ENCODE peak calls at places on chromosomes 16 and 17, in four cellular contexts. One of them, this sample, is unnamed. For H3K4me1 and H3K9me1, the result is how much of the 10 kb centered on the place peaks cover.

GRCh38 chr17:41691031-41691777 is 2.5 kb downstream of the EIF1 start:
- DNase-seq in endothelial cell of umbilical vein: no peak
- DNase-seq in K562: no peak
- DNase-seq in IMR-90: peak
- DNase-seq in this sample: no peak

GRCh38 chr17:79072544-79072943 is 2.1 kb upstream of the ENGASE start:
- DNase-seq in endothelial cell of umbilical vein: no peak
- DNase-seq in K562: no peak
- DNase-seq in IMR-90: no peak
- DNase-seq in this sample: no peak

GRCh38 chr17:38915639-38915995 is 9.8 kb upstream of the LASP1NB start:
- DNase-seq in endothelial cell of umbilical vein: no peak
- DNase-seq in K562: no peak
- DNase-seq in IMR-90: no peak
- DNase-seq in this sample: no peak

GRCh38 chr17:7745748-7746470 is 28.4 kb downstream of the DNAH2 start:
- DNase-seq in endothelial cell of umbilical vein: peak
- DNase-seq in K562: no peak
- DNase-seq in IMR-90: peak
- DNase-seq in this sample: no peak

GRCh38 chr16:74667215-74667765 is 613 bp upstream of the RFWD3 start:
- DNase-seq in endothelial cell of umbilical vein: peak
- DNase-seq in K562: peak
- DNase-seq in IMR-90: peak
- DNase-seq in this sample: no peak

GRCh38 chr16:75494696-75495601 is at the start of gene CHST6:
- DNase-seq in endothelial cell of umbilical vein: peak
- DNase-seq in K562: peak
- DNase-seq in IMR-90: no peak
- DNase-seq in this sample: no peak

GRCh38 chr16:52545544-52546262 is 1.2 kb downstream of the TOX3 start:
- DNase-seq in endothelial cell of umbilical vein: no peak
- DNase-seq in K562: no peak
- DNase-seq in IMR-90: no peak
- DNase-seq in this sample: no peak

GRCh38 chr17:8004899-8005298 is 2.5 kb downstream of the GUCY2D start:
- DNase-seq in endothelial cell of umbilical vein: no peak
- DNase-seq in K562: no peak
- DNase-seq in IMR-90: peak
- DNase-seq in this sample: no peak

GRCh38 chr16:25264599-25264998 is 7.0 kb upstream of the ZKSCAN2 start:
- DNase-seq in endothelial cell of umbilical vein: peak
- DNase-seq in K562: peak
- DNase-seq in IMR-90: no peak
- DNase-seq in this sample: no peak

GRCh38 chr17:68310141-68310540 is 18.8 kb downstream of the ARSG start:
- DNase-seq in endothelial cell of umbilical vein: no peak
- DNase-seq in K562: peak
- DNase-seq in IMR-90: no peak
- DNase-seq in this sample: no peak

GRCh38 chr17:49516190-49516589 is 21.1 kb downstream of the NGFR start:
- DNase-seq in endothelial cell of umbilical vein: no peak
- DNase-seq in K562: no peak
- DNase-seq in IMR-90: no peak
- DNase-seq in this sample: no peak

GRCh38 chr17:48539177-48539576 is 5.7 kb downstream of the HOXB2 start:
- DNase-seq in endothelial cell of umbilical vein: no peak
- DNase-seq in K562: no peak
- DNase-seq in IMR-90: peak
- DNase-seq in this sample: no peak

GRCh38 chr16:67506468-67506867 is 22.2 kb upstream of the RIPOR1 start:
- DNase-seq in endothelial cell of umbilical vein: no peak
- DNase-seq in K562: no peak
- DNase-seq in IMR-90: no peak
- DNase-seq in this sample: no peak

GRCh38 chr17:46771601-46772012 is 46.9 kb downstream of the WNT3 start:
- DNase-seq in endothelial cell of umbilical vein: no peak
- DNase-seq in K562: peak
- DNase-seq in IMR-90: no peak
- DNase-seq in this sample: no peak

GRCh38 chr16:3542601-3543373 is 34.4 kb downstream of the NLRC3 start:
- DNase-seq in endothelial cell of umbilical vein: peak
- DNase-seq in K562: no peak
- DNase-seq in IMR-90: no peak
- DNase-seq in this sample: no peak

GRCh38 chr17:49677933-49678847 is at the start of gene SPOP:
- DNase-seq in endothelial cell of umbilical vein: peak
- DNase-seq in K562: peak
- DNase-seq in IMR-90: peak
- DNase-seq in this sample: peak

GRCh38 chr16:53132406-53132805 is 77.6 kb downstream of the CHD9 start:
- DNase-seq in endothelial cell of umbilical vein: no peak
- DNase-seq in K562: no peak
- DNase-seq in IMR-90: no peak
- DNase-seq in this sample: no peak

GRCh38 chr16:20383106-20384029 is 21.2 kb downstream of the PDILT start:
- DNase-seq in endothelial cell of umbilical vein: peak
- DNase-seq in K562: peak
- DNase-seq in IMR-90: peak
- DNase-seq in this sample: peak

GRCh38 chr16:27217256-27217655 is 13.9 kb downstream of the KDM8 start:
- DNase-seq in endothelial cell of umbilical vein: no peak
- DNase-seq in K562: peak
- DNase-seq in IMR-90: peak
- DNase-seq in this sample: no peak

GRCh38 chr17:4852504-4853075 is 19.4 kb downstream of the MINK1 start:
- DNase-seq in endothelial cell of umbilical vein: peak
- DNase-seq in K562: peak
- DNase-seq in IMR-90: peak
- DNase-seq in this sample: no peak

GRCh38 chr16:13205352-13205751 is 304.0 kb downstream of the SHISA9 start:
- DNase-seq in endothelial cell of umbilical vein: no peak
- DNase-seq in K562: no peak
- DNase-seq in IMR-90: no peak
- DNase-seq in this sample: no peak

GRCh38 chr17:882827-883585 is 96.6 kb downstream of the NXN start:
- DNase-seq in endothelial cell of umbilical vein: peak
- DNase-seq in K562: no peak
- DNase-seq in IMR-90: peak
- DNase-seq in this sample: no peak

GRCh38 chr17:75681289-75681688 is 14.2 kb downstream of the SAP30BP start:
- DNase-seq in endothelial cell of umbilical vein: no peak
- DNase-seq in K562: no peak
- DNase-seq in IMR-90: peak
- DNase-seq in this sample: no peak

GRCh38 chr16:16029431-16030011 is 80.1 kb downstream of the ABCC1 start:
- DNase-seq in endothelial cell of umbilical vein: peak
- DNase-seq in K562: no peak
- DNase-seq in IMR-90: peak
- DNase-seq in this sample: no peak

GRCh38 chr17:46979023-46979870 is at the start of gene RPRML:
- DNase-seq in endothelial cell of umbilical vein: peak
- DNase-seq in K562: peak
- DNase-seq in IMR-90: no peak
- DNase-seq in this sample: no peak

GRCh38 chr17:79201536-79202227 is 127.1 kb downstream of the ENGASE start:
- DNase-seq in endothelial cell of umbilical vein: no peak
- DNase-seq in K562: no peak
- DNase-seq in IMR-90: no peak
- DNase-seq in this sample: no peak

GRCh38 chr17:47649972-47650524 is 329 bp downstream of the KPNB1 start:
- DNase-seq in endothelial cell of umbilical vein: no peak
- DNase-seq in K562: peak
- DNase-seq in IMR-90: no peak
- DNase-seq in this sample: peak

GRCh38 chr16:28878083-28878926 is at the start of gene ATP2A1:
- DNase-seq in endothelial cell of umbilical vein: no peak
- DNase-seq in K562: no peak
- DNase-seq in IMR-90: no peak
- DNase-seq in this sample: no peak

GRCh38 chr16:28880589-28880915 is 2.3 kb downstream of the ATP2A1 start:
- DNase-seq in endothelial cell of umbilical vein: no peak
- DNase-seq in K562: no peak
- DNase-seq in IMR-90: no peak
- DNase-seq in this sample: no peak

GRCh38 chr16:28879261-28879840 is 1.1 kb downstream of the ATP2A1 start:
- DNase-seq in endothelial cell of umbilical vein: no peak
- DNase-seq in K562: no peak
- DNase-seq in IMR-90: no peak
- DNase-seq in this sample: no peak

GRCh38 chr16:28880955-28881354 is 2.7 kb downstream of the ATP2A1 start:
- DNase-seq in endothelial cell of umbilical vein: no peak
- DNase-seq in K562: no peak
- DNase-seq in IMR-90: no peak
- DNase-seq in this sample: no peak

DNA sequence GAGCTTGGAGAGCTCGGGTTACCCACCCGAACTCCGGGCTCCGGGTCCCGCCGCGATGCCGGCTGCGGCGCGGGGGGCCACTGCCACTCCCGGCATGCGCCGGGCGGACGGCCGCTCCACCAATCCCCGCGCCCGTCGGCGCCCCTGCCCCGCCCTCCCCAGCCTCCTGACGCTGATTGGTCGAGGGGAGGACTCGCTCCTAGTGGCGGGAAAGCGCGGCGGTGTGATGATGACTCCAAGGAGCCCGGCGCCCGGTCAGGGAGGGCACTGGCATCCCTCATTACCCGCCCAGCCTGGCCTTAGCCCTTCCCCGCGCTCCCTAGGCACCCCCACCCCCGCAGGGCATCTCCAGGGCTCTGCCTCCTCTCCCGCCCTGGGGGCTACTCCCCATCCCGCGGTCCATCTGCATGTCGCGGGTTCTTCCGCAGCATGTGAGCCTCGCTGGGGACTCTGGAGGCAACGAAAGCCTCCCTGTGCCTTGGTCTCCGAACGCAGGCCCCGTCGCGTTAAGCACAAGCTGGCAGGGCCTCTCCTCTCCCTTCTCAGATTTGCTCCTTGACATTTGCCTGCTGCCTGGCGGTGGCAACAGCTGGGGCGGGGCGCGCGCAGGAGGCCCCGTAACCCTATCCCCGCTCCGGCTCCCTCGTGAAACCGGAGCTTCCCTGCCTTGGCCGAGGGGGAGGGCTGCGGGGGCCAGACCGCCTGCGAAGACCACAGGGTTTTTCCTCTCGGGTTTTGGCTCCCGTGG is 1.7 kb downstream of the ATP2A1 start:
- DNase-seq in endothelial cell of umbilical vein: peak
- DNase-seq in K562: peak
- DNase-seq in IMR-90: peak
- DNase-seq in this sample: peak
- H3K4me1 ChIP-seq in endothelial cell of umbilical vein: under half
- H3K4me1 ChIP-seq in K562: under half
- H3K4me1 ChIP-seq in IMR-90: under half
- H3K4me1 ChIP-seq in this sample: under half

GRCh38 chr17:77286391-77286640 is 145.5 kb downstream of the SEC14L1 start:
- DNase-seq in endothelial cell of umbilical vein: no peak
- DNase-seq in K562: no peak
- DNase-seq in IMR-90: no peak
- DNase-seq in this sample: no peak
- H3K4me3 ChIP-seq in endothelial cell of umbilical vein: no peak
- H3K4me3 ChIP-seq in K562: no peak
- H3K4me3 ChIP-seq in IMR-90: no peak
- H3K4me3 ChIP-seq in this sample: peak

GRCh38 chr16:10036951-10037350 is 145.3 kb downstream of the GRIN2A start:
- DNase-seq in endothelial cell of umbilical vein: no peak
- DNase-seq in K562: no peak
- DNase-seq in IMR-90: no peak
- DNase-seq in this sample: no peak
- H3K9me1 ChIP-seq in endothelial cell of umbilical vein: under half
- H3K9me1 ChIP-seq in K562: under half
- H3K9me1 ChIP-seq in IMR-90: under half
- H3K9me1 ChIP-seq in this sample: under half

GRCh38 chr17:81423698-81424071 is 28.4 kb downstream of the BAHCC1 start:
- DNase-seq in endothelial cell of umbilical vein: no peak
- DNase-seq in K562: no peak
- DNase-seq in IMR-90: no peak
- DNase-seq in this sample: no peak
- H3K4me1 ChIP-seq in endothelial cell of umbilical vein: under half
- H3K4me1 ChIP-seq in K562: under half
- H3K4me1 ChIP-seq in IMR-90: under half
- H3K4me1 ChIP-seq in this sample: under half

GRCh38 chr17:57911834-57912673 is 43.2 kb downstream of the CUEDC1 start:
- DNase-seq in endothelial cell of umbilical vein: peak
- DNase-seq in K562: no peak
- DNase-seq in IMR-90: no peak
- DNase-seq in this sample: no peak
- H3K4me3 ChIP-seq in endothelial cell of umbilical vein: no peak
- H3K4me3 ChIP-seq in K562: no peak
- H3K4me3 ChIP-seq in IMR-90: no peak
- H3K4me3 ChIP-seq in this sample: no peak

GRCh38 chr16:8510160-8510559 is 80.2 kb downstream of the TMEM114 start:
- DNase-seq in endothelial cell of umbilical vein: no peak
- DNase-seq in K562: no peak
- DNase-seq in IMR-90: no peak
- DNase-seq in this sample: no peak
- H3K9me1 ChIP-seq in endothelial cell of umbilical vein: under half
- H3K9me1 ChIP-seq in K562: under half
- H3K9me1 ChIP-seq in IMR-90: under half
- H3K9me1 ChIP-seq in this sample: under half

DNA sequence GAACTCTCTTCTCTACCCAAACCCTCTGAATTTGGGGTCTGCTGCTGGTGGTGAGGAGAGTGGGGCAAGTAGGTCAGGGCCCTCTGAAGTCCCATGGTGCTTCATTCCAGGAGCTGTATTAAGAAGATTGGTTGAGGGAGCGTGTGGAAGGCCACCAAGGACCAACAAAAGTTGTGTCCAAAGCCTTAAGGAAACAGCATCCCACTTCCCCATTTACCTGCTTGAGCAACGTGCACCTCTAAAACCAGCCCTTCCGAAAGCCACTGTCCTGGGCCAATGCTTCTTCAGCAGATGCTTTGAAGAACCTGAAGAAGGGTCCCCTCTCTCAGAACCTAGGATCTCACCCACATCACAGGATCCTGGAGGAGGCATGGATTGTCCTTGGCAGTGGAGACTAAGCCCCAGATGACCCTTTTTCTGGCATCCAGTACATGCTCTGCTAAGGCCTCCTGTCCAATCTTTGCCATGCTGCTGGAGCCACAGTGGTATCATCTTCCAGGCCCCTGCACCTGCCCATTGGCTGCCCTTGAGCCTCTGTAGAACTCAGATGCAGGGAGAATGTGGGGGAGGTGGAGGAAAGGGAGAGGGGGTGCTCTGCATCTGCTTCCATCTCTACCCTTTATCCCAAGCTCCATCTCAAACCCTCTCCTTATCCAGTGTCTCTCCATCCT is 5.8 kb upstream of the NR1D1 start:
- DNase-seq in endothelial cell of umbilical vein: no peak
- DNase-seq in K562: no peak
- DNase-seq in IMR-90: no peak
- DNase-seq in this sample: no peak
- H3K4me1 ChIP-seq in endothelial cell of umbilical vein: under half
- H3K4me1 ChIP-seq in K562: half or more
- H3K4me1 ChIP-seq in IMR-90: under half
- H3K4me1 ChIP-seq in this sample: half or more

DNA sequence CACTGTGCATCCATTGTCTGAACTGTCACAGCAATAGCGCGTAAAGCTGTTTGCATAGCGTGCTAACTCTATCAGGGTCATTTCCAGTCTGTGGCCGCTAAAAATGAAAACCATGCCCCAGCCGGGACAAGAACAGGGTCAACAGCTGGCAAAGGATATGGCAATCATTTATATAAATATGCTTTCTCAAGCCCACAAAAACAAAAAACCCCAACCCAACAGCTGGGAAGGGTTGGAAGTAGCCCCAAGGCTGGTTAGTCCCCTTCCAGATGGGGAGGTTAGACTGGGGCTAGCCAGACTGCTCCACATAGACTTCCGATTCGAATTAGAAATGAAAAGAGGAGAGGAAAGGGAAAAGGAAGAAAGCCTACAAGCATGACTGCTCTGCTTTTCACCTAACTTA is 203.3 kb upstream of the TBX2 start:
- DNase-seq in endothelial cell of umbilical vein: no peak
- DNase-seq in K562: no peak
- DNase-seq in IMR-90: peak
- DNase-seq in this sample: no peak
- H3K4me3 ChIP-seq in endothelial cell of umbilical vein: no peak
- H3K4me3 ChIP-seq in K562: no peak
- H3K4me3 ChIP-seq in IMR-90: peak
- H3K4me3 ChIP-seq in this sample: no peak

This sample was measured in keratinocyte.